ENCODE peak calls at places on chromosomes 13 and 19, in four cellular contexts. M, O, I and L are unnamed samples.

GRCh38 chr19:18408053-18408476 is 10.6 kb upstream of the LRRC25 start:
- DNase-seq in M (no peak), O (peak), I (no peak), L (peak)

GRCh38 chr19:57443121-57443696 is 8.1 kb downstream of the ZNF749 start:
- DNase-seq in I (no peak), M (no peak), O (no peak), L (no peak)

GRCh38 chr19:50493171-50493570 is 16.5 kb upstream of the GARIN5A start:
- DNase-seq in I (no peak), M (no peak), O (no peak), L (no peak)

GRCh38 chr19:11092181-11092538 is 2.9 kb downstream of the LDLR start:
- DNase-seq in M (no peak), I (no peak), O (peak), L (peak)

GRCh38 chr19:16367269-16367683 is 42.6 kb downstream of the KLF2 start:
- DNase-seq in M (no peak), O (no peak), I (no peak), L (no peak)

GRCh38 chr19:48933382-48933932 is at the start of gene DHDH:
- DNase-seq in I (no peak), O (peak), M (peak), L (peak)

GRCh38 chr13:21749410-21749809 is 78.5 kb downstream of the FGF9 start:
- DNase-seq in M (no peak), I (no peak), O (no peak), L (no peak)

GRCh38 chr19:53881482-53882390 is at the start of gene PRKCG:
- DNase-seq in I (no peak), O (peak), M (peak), L (peak)

GRCh38 chr13:24891476-24892108 is 127.6 kb downstream of the RNF17 start:
- DNase-seq in O (no peak), I (no peak), M (no peak), L (no peak)

GRCh38 chr19:5832527-5833216 is 6.8 kb downstream of the FUT6 start:
- DNase-seq in M (no peak), I (no peak), O (no peak), L (no peak)

GRCh38 chr13:52650731-52651130 is 1.9 kb upstream of the SUGT1 start:
- DNase-seq in M (no peak), I (no peak), O (no peak), L (no peak)

GRCh38 chr19:42175952-42176648 is 41.4 kb downstream of the DEDD2 start:
- DNase-seq in I (no peak), O (no peak), M (no peak), L (peak)

GRCh38 chr13:96817336-96817941 is 176.8 kb downstream of the OXGR1 start:
- DNase-seq in O (no peak), M (no peak), I (no peak), L (peak)

GRCh38 chr13:51643114-51643881 is 59.0 kb downstream of the WDFY2 start:
- DNase-seq in I (no peak), M (no peak), O (no peak), L (peak)

GRCh38 chr13:26254583-26255102 is 714 bp downstream of the CDK8 start:
- DNase-seq in I (no peak), M (peak), O (peak), L (peak)

GRCh38 chr13:97334690-97335089 is 99.3 kb upstream of the RAP2A start:
- DNase-seq in O (no peak), I (no peak), M (no peak), L (no peak)

GRCh38 chr19:33947565-33947964 is 150.9 kb downstream of the KCTD15 start:
- DNase-seq in M (no peak), O (no peak), I (no peak), L (peak)

GRCh38 chr13:98997738-98998641 is 20.1 kb upstream of the DOCK9 start:
- DNase-seq in M (no peak), I (no peak), O (no peak), L (peak)

GRCh38 chr19:2350656-2351055 is 9.4 kb upstream of the TMPRSS9 start:
- DNase-seq in I (no peak), M (no peak), O (no peak), L (no peak)

GRCh38 chr19:35716735-35716984 is 1.1 kb upstream of the KMT2B start:
- DNase-seq in O (no peak), M (no peak), I (no peak), L (no peak)

GRCh38 chr13:79775830-79776229 is 294.9 kb downstream of the NDFIP2 start:
- DNase-seq in I (no peak), M (no peak), O (peak), L (peak)